ENCODE peak calls at places on chromosomes 12 and 14, in four cellular contexts. One of them, this sample, is unnamed.
A peak's percentile ranks its signal among the peaks of the same experiment; 100 is the strongest.

GRCh38 chr12:108821407-108822397 is 35.7 kb downstream of the SSH1 start:
- DNase-seq in Karpas-422: no peak
- DNase-seq in mammary epithelial cell: peak; percentile 40
- DNase-seq in Peyer's patch: peak; percentile 30
- DNase-seq in this sample: no peak

GRCh38 chr14:88698651-88699050 is 94.1 kb downstream of the EML5 start:
- DNase-seq in Peyer's patch: no peak
- DNase-seq in Karpas-422: no peak
- DNase-seq in mammary epithelial cell: peak; percentile 96
- DNase-seq in this sample: no peak

GRCh38 chr14:69093551-69094421 is 59.1 kb downstream of the DCAF5 start:
- DNase-seq in mammary epithelial cell: peak; percentile 47
- DNase-seq in Karpas-422: no peak
- DNase-seq in Peyer's patch: no peak
- DNase-seq in this sample: no peak

GRCh38 chr12:120759591-120760348 is 34.1 kb downstream of the ACADS start:
- DNase-seq in Peyer's patch: no peak
- DNase-seq in Karpas-422: no peak
- DNase-seq in mammary epithelial cell: no peak
- DNase-seq in this sample: no peak

GRCh38 chr12:27606986-27607385 is 83.0 kb downstream of the PPFIBP1 start:
- DNase-seq in mammary epithelial cell: no peak
- DNase-seq in Karpas-422: no peak
- DNase-seq in Peyer's patch: no peak
- DNase-seq in this sample: no peak

GRCh38 chr14:76770521-76771431 is 9.5 kb downstream of the VASH1 start:
- DNase-seq in Karpas-422: no peak
- DNase-seq in mammary epithelial cell: no peak
- DNase-seq in Peyer's patch: no peak
- DNase-seq in this sample: no peak

GRCh38 chr14:52068741-52069616 is at the start of gene NID2:
- DNase-seq in Karpas-422: no peak
- DNase-seq in mammary epithelial cell: peak; percentile 50
- DNase-seq in Peyer's patch: peak; percentile 60
- DNase-seq in this sample: no peak

GRCh38 chr14:69685217-69685616 is 73.8 kb downstream of the SUSD6 start:
- DNase-seq in Peyer's patch: no peak
- DNase-seq in mammary epithelial cell: peak; percentile 99
- DNase-seq in Karpas-422: no peak
- DNase-seq in this sample: no peak

GRCh38 chr14:100864206-100864605 is 38.3 kb downstream of the MEG3 start:
- DNase-seq in mammary epithelial cell: no peak
- DNase-seq in Peyer's patch: peak; percentile 29
- DNase-seq in Karpas-422: no peak
- DNase-seq in this sample: no peak

GRCh38 chr12:64457923-64458322 is 6.0 kb downstream of the TBK1 start:
- DNase-seq in Peyer's patch: no peak
- DNase-seq in Karpas-422: no peak
- DNase-seq in mammary epithelial cell: no peak
- DNase-seq in this sample: no peak
- H3K4me1 ChIP-seq in Peyer's patch: peaks cover 4% of the 10 kb centered on the region
- H3K4me1 ChIP-seq in Karpas-422: peaks cover 47% of the 10 kb centered on the region
- H3K4me1 ChIP-seq in mammary epithelial cell: peaks cover 21% of the 10 kb centered on the region
- H3K4me1 ChIP-seq in this sample: peaks cover 14% of the 10 kb centered on the region

DNA sequence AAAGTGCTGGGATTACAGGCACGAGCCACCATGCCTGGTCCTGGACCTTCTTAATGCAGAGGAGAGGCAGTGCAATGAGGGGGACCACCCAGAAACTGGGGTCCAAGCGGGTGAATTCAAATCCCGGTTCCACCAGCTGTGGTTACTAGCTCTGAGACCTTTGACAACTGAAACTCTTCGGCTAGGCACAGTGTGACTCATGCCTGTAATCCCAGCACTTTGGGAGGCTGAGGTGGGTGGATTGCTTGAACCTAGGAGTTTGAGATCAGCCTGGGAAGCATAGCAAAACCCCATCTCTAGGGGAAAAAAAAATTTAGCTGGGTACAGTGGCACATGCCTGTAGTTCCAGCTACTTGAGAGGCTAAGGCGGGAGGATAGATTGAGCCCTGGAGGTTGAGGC is 5.0 kb upstream of the CD4 start:
- DNase-seq in mammary epithelial cell: no peak
- DNase-seq in Peyer's patch: no peak
- DNase-seq in Karpas-422: no peak
- DNase-seq in this sample: no peak
- H3K4me1 ChIP-seq in mammary epithelial cell: peaks cover under 1% of the 10 kb centered on the region
- H3K4me1 ChIP-seq in Peyer's patch: peaks cover 1% of the 10 kb centered on the region
- H3K4me1 ChIP-seq in Karpas-422: no peaks in the 10 kb centered on the region
- H3K4me1 ChIP-seq in this sample: peaks cover 27% of the 10 kb centered on the region

DNA sequence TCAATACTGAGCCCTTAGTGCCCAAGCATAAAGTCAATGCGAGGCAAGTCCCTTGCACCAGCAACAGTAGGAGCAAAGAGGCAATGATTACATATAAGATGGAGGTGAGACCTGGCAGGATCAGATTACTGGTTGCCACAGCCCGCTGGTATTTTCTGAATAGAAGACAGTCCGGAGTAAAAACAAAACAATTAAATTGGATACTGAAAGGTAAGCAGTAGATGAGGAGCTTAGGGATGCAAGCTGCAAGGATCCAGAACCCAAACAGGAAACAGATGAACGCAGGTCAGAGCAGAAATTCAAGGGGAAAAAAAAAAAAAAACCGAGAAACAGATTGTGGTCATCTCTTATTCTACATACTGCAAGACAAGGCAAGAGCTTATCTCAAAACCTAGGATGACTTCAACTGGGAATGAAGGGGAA is 119.6 kb downstream of the MED13L start:
- DNase-seq in mammary epithelial cell: no peak
- DNase-seq in Karpas-422: no peak
- DNase-seq in Peyer's patch: no peak
- DNase-seq in this sample: no peak
- H3K4me1 ChIP-seq in mammary epithelial cell: peaks cover 6% of the 10 kb centered on the region
- H3K4me1 ChIP-seq in Karpas-422: no peaks in the 10 kb centered on the region
- H3K4me1 ChIP-seq in Peyer's patch: no peaks in the 10 kb centered on the region
- H3K4me1 ChIP-seq in this sample: no peaks in the 10 kb centered on the region

GRCh38 chr14:64718762-64719161 is 14.5 kb downstream of the PLEKHG3 start:
- DNase-seq in Peyer's patch: peak; percentile 39
- DNase-seq in Karpas-422: no peak
- DNase-seq in mammary epithelial cell: no peak
- DNase-seq in this sample: no peak
- H3K4me1 ChIP-seq in Peyer's patch: no peaks in the 10 kb centered on the region
- H3K4me1 ChIP-seq in Karpas-422: no peaks in the 10 kb centered on the region
- H3K4me1 ChIP-seq in mammary epithelial cell: peaks cover 92% of the 10 kb centered on the region
- H3K4me1 ChIP-seq in this sample: no peaks in the 10 kb centered on the region

GRCh38 chr14:104967144-104967413 is 11.1 kb downstream of the AHNAK2 start:
- DNase-seq in mammary epithelial cell: no peak
- DNase-seq in Peyer's patch: no peak
- DNase-seq in Karpas-422: no peak
- DNase-seq in this sample: no peak
- H3K4me1 ChIP-seq in mammary epithelial cell: peaks cover 59% of the 10 kb centered on the region
- H3K4me1 ChIP-seq in Peyer's patch: peaks cover 8% of the 10 kb centered on the region
- H3K4me1 ChIP-seq in Karpas-422: peaks cover 25% of the 10 kb centered on the region
- H3K4me1 ChIP-seq in this sample: no peaks in the 10 kb centered on the region

GRCh38 chr12:3725267-3726115 is 27.4 kb downstream of the CRACR2A start:
- DNase-seq in Peyer's patch: no peak
- DNase-seq in Karpas-422: no peak
- DNase-seq in mammary epithelial cell: no peak
- DNase-seq in this sample: no peak

GRCh38 chr12:3727877-3728632 is 24.9 kb downstream of the CRACR2A start:
- DNase-seq in Karpas-422: no peak
- DNase-seq in Peyer's patch: no peak
- DNase-seq in mammary epithelial cell: no peak
- DNase-seq in this sample: no peak

GRCh38 chr12:3726455-3726854 is 26.5 kb downstream of the CRACR2A start:
- DNase-seq in Karpas-422: no peak
- DNase-seq in Peyer's patch: no peak
- DNase-seq in mammary epithelial cell: no peak
- DNase-seq in this sample: no peak

GRCh38 chr12:3728686-3729085 is 24.2 kb downstream of the CRACR2A start:
- DNase-seq in mammary epithelial cell: no peak
- DNase-seq in Peyer's patch: no peak
- DNase-seq in Karpas-422: no peak
- DNase-seq in this sample: no peak

GRCh38 chr12:3727354-3727753 is 25.6 kb downstream of the CRACR2A start:
- DNase-seq in Karpas-422: no peak
- DNase-seq in mammary epithelial cell: no peak
- DNase-seq in Peyer's patch: no peak
- DNase-seq in this sample: no peak
- H3K4me1 ChIP-seq in Karpas-422: no peaks in the 10 kb centered on the region
- H3K4me1 ChIP-seq in mammary epithelial cell: no peaks in the 10 kb centered on the region
- H3K4me1 ChIP-seq in Peyer's patch: no peaks in the 10 kb centered on the region
- H3K4me1 ChIP-seq in this sample: no peaks in the 10 kb centered on the region

DNA sequence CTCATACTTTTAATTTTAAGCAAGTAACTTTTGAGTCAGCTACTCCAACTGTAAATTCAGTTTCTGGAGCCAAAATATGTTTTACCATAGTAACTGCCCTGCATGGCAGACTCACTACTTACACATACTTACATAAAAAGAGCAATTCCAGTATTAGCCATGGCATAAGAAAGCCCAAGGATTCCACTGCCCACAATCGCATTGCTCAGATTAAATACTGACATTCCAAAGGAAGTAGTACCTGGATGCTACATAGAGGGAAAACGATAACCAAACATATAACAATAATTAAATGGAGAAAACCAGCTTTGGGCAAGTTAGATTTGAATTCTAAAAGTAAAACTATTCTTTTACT is 2.2 kb downstream of the SLC38A2 start:
- DNase-seq in Karpas-422: no peak
- DNase-seq in Peyer's patch: no peak
- DNase-seq in mammary epithelial cell: no peak
- DNase-seq in this sample: no peak
- H3K4me1 ChIP-seq in Karpas-422: peaks cover 18% of the 10 kb centered on the region
- H3K4me1 ChIP-seq in Peyer's patch: peaks cover 38% of the 10 kb centered on the region
- H3K4me1 ChIP-seq in mammary epithelial cell: peaks cover 47% of the 10 kb centered on the region
- H3K4me1 ChIP-seq in this sample: peaks cover 39% of the 10 kb centered on the region

DNA sequence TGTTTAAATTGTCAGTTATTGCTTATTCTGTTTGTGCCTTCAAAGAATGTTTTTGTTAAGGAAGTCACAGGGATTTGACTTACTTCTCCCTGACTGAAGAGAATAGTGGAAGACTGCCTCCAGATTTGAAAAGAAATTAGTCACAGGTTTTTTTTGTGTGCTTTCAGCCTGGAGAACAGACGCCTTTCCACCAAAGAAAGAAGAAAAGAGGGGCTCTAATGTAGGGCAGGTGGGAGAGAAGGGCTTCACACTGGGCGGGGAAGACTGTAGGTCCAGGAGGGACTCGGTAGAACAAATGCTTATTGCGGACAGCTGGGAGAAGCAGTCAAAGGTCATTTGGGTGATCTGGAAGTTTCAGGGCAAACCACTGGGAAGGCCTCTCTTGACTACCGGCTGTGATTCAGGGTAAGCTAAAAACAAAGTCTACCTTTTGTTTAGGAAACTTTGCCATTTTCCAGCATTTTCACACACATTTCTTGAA is 76.8 kb downstream of the SAMD4A start:
- DNase-seq in mammary epithelial cell: no peak
- DNase-seq in Peyer's patch: no peak
- DNase-seq in Karpas-422: no peak
- DNase-seq in this sample: no peak
- H3K4me1 ChIP-seq in mammary epithelial cell: no peaks in the 10 kb centered on the region
- H3K4me1 ChIP-seq in Peyer's patch: no peaks in the 10 kb centered on the region
- H3K4me1 ChIP-seq in Karpas-422: peaks cover 79% of the 10 kb centered on the region
- H3K4me1 ChIP-seq in this sample: no peaks in the 10 kb centered on the region

GRCh38 chr12:57745485-57745881 is 644 bp downstream of the TSPAN31 start:
- DNase-seq in Karpas-422: no peak
- DNase-seq in Peyer's patch: no peak
- DNase-seq in mammary epithelial cell: no peak
- DNase-seq in this sample: no peak

GRCh38 chr12:57746025-57746424 is 1.2 kb downstream of the TSPAN31 start:
- DNase-seq in Karpas-422: no peak
- DNase-seq in mammary epithelial cell: no peak
- DNase-seq in Peyer's patch: no peak
- DNase-seq in this sample: no peak

GRCh38 chr12:57743769-57744168 is 1.1 kb upstream of the TSPAN31 start:
- DNase-seq in Peyer's patch: no peak
- DNase-seq in Karpas-422: no peak
- DNase-seq in mammary epithelial cell: no peak
- DNase-seq in this sample: no peak

GRCh38 chr12:57744777-57745484 is at the start of gene TSPAN31:
- DNase-seq in Karpas-422: peak; percentile 96
- DNase-seq in Peyer's patch: peak; percentile 96
- DNase-seq in mammary epithelial cell: peak; percentile 97
- DNase-seq in this sample: peak; percentile 98

GRCh38 chr12:57744194-57744776 is 554 bp upstream of the TSPAN31 start:
- DNase-seq in mammary epithelial cell: no peak
- DNase-seq in Peyer's patch: peak; percentile 80
- DNase-seq in Karpas-422: peak; percentile 80
- DNase-seq in this sample: peak; percentile 51
- H3K4me1 ChIP-seq in mammary epithelial cell: peaks cover 9% of the 10 kb centered on the region
- H3K4me1 ChIP-seq in Peyer's patch: peaks cover 11% of the 10 kb centered on the region
- H3K4me1 ChIP-seq in Karpas-422: peaks cover 44% of the 10 kb centered on the region
- H3K4me1 ChIP-seq in this sample: peaks cover 28% of the 10 kb centered on the region

GRCh38 chr12:104132351-104132956 is 5.6 kb downstream of the NFYB start:
- DNase-seq in Karpas-422: no peak
- DNase-seq in mammary epithelial cell: no peak
- DNase-seq in Peyer's patch: no peak
- DNase-seq in this sample: no peak

GRCh38 chr12:104131609-104132008 is 6.4 kb downstream of the NFYB start:
- DNase-seq in Karpas-422: no peak
- DNase-seq in mammary epithelial cell: no peak
- DNase-seq in Peyer's patch: no peak
- DNase-seq in this sample: no peak

GRCh38 chr12:104134882-104135281 is 3.1 kb downstream of the NFYB start:
- DNase-seq in mammary epithelial cell: no peak
- DNase-seq in Karpas-422: no peak
- DNase-seq in Peyer's patch: no peak
- DNase-seq in this sample: no peak

GRCh38 chr12:104136577-104136976 is 1.4 kb downstream of the NFYB start:
- DNase-seq in Karpas-422: peak; percentile 69
- DNase-seq in Peyer's patch: no peak
- DNase-seq in mammary epithelial cell: no peak
- DNase-seq in this sample: no peak

DNA sequence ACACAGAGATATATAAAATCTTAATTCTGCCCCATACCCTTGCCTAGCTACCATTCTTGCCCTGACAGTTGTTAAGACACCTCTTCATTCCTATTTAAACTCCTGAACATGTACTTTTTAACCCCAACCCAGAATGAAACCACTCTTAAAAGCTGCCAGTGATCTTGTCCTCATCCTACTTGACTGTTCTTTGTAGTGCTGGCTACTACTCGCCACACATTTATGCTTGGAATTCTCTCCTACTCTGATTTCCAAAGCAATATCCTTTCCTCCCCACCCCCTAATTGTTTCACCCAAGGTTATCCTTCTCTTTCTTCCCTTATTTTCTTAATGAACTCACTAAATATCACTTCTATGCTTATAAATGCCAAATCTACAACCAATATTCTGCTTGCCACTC is 4.1 kb downstream of the NFYB start:
- DNase-seq in Karpas-422: no peak
- DNase-seq in Peyer's patch: no peak
- DNase-seq in mammary epithelial cell: no peak
- DNase-seq in this sample: no peak
- H3K4me1 ChIP-seq in Karpas-422: peaks cover 40% of the 10 kb centered on the region
- H3K4me1 ChIP-seq in Peyer's patch: peaks cover 10% of the 10 kb centered on the region
- H3K4me1 ChIP-seq in mammary epithelial cell: peaks cover 21% of the 10 kb centered on the region
- H3K4me1 ChIP-seq in this sample: peaks cover 18% of the 10 kb centered on the region